ENCODE peak calls at places on chromosomes 7 and 10, in six cellular contexts. V, T, N, F, D and G are unnamed samples.

GRCh38 chr10:74968621-74969019 is 142.2 kb downstream of the KAT6B start:
- DNase-seq in T (no peak), N (no peak), D (no peak), V (no peak), F (no peak), G (no peak)

GRCh38 chr7:129298268-129298893 is 73.6 kb downstream of the AHCYL2 start:
- DNase-seq in N (peak; percentile 66), T (no peak), D (peak; percentile 51), V (no peak), F (peak; percentile 26), G (peak; percentile 43)

GRCh38 chr7:125834421-125834820 is 904.8 kb upstream of the POT1 start:
- DNase-seq in D (no peak), F (no peak), N (no peak), T (no peak), V (no peak), G (no peak)

GRCh38 chr10:49068672-49069217 is 46.6 kb downstream of the VSTM4 start:
- DNase-seq in N (no peak), T (no peak), V (no peak), F (no peak), D (no peak), G (no peak)

GRCh38 chr7:108838143-108838542 is 268.5 kb downstream of the DNAJB9 start:
- DNase-seq in N (no peak), T (no peak), F (no peak), D (no peak), V (no peak), G (peak; percentile 19)

GRCh38 chr10:88966785-88967184 is 14.2 kb upstream of the ACTA2 start:
- DNase-seq in V (no peak), F (no peak), T (no peak), N (no peak), D (peak; percentile 33), G (no peak)

GRCh38 chr10:4022473-4022872 is 237.5 kb upstream of the KLF6 start:
- DNase-seq in V (no peak), N (peak; percentile 44), T (no peak), D (no peak), F (no peak), G (peak; percentile 43)

GRCh38 chr10:74026428-74026979 is 28.6 kb downstream of the VCL start:
- DNase-seq in D (no peak), F (no peak), T (no peak), N (peak; percentile 72), V (no peak), G (no peak)

GRCh38 chr10:52758406-52758805 is 14.2 kb downstream of the MBL2 start:
- DNase-seq in V (no peak), F (no peak), T (no peak), N (no peak), D (no peak), G (no peak)

GRCh38 chr7:64180989-64181388 is 26.0 kb upstream of the ZNF735 start:
- DNase-seq in T (no peak), V (no peak), F (no peak), D (no peak), N (peak; percentile 16), G (no peak)

GRCh38 chr7:22672892-22673637 is 53.9 kb upstream of the IL6 start:
- DNase-seq in T (no peak), F (no peak), V (no peak), D (peak; percentile 46), N (no peak), G (no peak)

GRCh38 chr10:84204122-84204521 is 9.8 kb downstream of the CDHR1 start:
- DNase-seq in T (no peak), D (no peak), V (peak; percentile 67), N (no peak), F (no peak), G (no peak)

GRCh38 chr10:77563638-77564270 is 73.9 kb downstream of the KCNMA1 start:
- DNase-seq in F (no peak), V (no peak), D (no peak), N (no peak), T (no peak), G (no peak)

GRCh38 chr7:25884265-25884664 is 267.7 kb upstream of the NFE2L3 start:
- DNase-seq in T (no peak), V (no peak), F (no peak), D (no peak), N (no peak), G (no peak)

GRCh38 chr7:44634839-44635591 is 28.6 kb downstream of the OGDH start:
- DNase-seq in D (no peak), F (no peak), T (no peak), V (no peak), N (no peak), G (no peak)

GRCh38 chr7:155594961-155595366 is 48.6 kb upstream of the CNPY1 start:
- DNase-seq in F (no peak), T (peak; percentile 27), V (peak; percentile 82), N (no peak), D (no peak), G (no peak)

GRCh38 chr10:102643346-102644065 is 773 bp upstream of the TRIM8 start:
- DNase-seq in V (peak; percentile 70), N (peak; percentile 53), F (peak; percentile 65), D (peak; percentile 74), T (no peak), G (peak; percentile 87)

GRCh38 chr7:6106140-6106904 is 75.1 kb downstream of the ANKRD61 start:
- DNase-seq in T (no peak), N (peak; percentile 84), V (no peak), F (no peak), D (peak; percentile 38), G (peak; percentile 61)

GRCh38 chr10:133124357-133125211 is 35.4 kb upstream of the KNDC1 start:
- DNase-seq in N (peak; percentile 19), V (peak; percentile 78), T (no peak), F (peak; percentile 56), D (no peak), G (no peak)

GRCh38 chr7:716636-717035 is 9.9 kb upstream of the DNAAF5 start:
- DNase-seq in V (no peak), D (no peak), T (no peak), N (no peak), F (no peak), G (no peak)

GRCh38 chr10:16809074-16809718 is 8.0 kb downstream of the RSU1 start:
- DNase-seq in F (peak; percentile 35), T (no peak), V (peak; percentile 63), N (peak; percentile 61), D (peak; percentile 36), G (peak; percentile 37)

GRCh38 chr7:55036958-55037357 is 18.1 kb downstream of the EGFR start:
- DNase-seq in N (no peak), F (no peak), T (no peak), V (no peak), D (no peak), G (no peak)

GRCh38 chr10:14397069-14397468 is 66.3 kb upstream of the FRMD4A start:
- DNase-seq in F (no peak), D (peak; percentile 100), N (peak; percentile 46), T (peak; percentile 17), V (peak; percentile 45), G (peak; percentile 93)

GRCh38 chr10:119162693-119163092 is 2.8 kb downstream of the SFXN4 start:
- DNase-seq in F (no peak), T (no peak), D (no peak), N (no peak), V (no peak), G (no peak)

GRCh38 chr7:101586971-101587370 is 42.1 kb downstream of the MYL10 start:
- DNase-seq in D (no peak), T (no peak), V (no peak), N (no peak), F (no peak), G (no peak)

GRCh38 chr10:50892467-50892866 is 7.0 kb upstream of the A1CF start:
- DNase-seq in V (no peak), N (no peak), F (no peak), T (no peak), D (no peak), G (no peak)

GRCh38 chr7:140876519-140877248 is 48.0 kb downstream of the BRAF start:
- DNase-seq in F (no peak), V (no peak), T (no peak), N (peak; percentile 27), D (peak; percentile 82), G (peak; percentile 79)

GRCh38 chr7:157016352-157017041 is 6.0 kb upstream of the MNX1 start:
- DNase-seq in F (no peak), T (no peak), N (no peak), D (no peak), V (peak; percentile 62), G (no peak)

DNA sequence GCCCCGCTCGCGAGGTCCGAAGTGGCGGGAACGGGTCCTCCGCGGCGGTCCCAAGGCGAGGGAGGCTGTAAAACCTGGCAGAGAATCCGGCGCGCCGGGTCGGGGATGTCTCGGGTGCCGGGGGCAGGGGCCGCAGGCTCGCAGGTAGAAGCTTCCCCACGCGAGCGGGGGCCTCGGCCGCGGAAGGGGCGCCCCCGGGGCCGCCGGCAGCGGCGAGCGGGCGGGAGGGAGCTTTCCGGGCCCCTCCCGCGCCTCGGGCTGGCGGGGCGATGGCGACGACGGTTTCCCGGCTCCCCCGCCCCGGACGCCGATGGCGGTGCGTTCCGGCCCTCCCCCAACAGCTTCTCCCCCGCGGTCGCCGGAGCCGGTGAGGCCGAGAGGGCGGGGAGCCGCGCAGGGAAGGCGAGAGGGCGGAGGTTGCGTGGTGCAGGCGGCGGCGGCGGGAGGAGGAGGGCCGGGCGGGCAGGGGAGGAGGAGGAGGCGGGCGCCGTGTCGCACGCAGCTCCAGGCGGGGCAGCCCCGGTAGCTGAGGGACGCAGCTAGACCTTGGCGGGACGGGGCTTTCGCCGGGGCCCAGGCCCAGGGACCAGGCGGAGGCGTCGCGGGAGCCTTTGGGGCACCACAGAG is at the start of gene CUL1:
- DNase-seq in D (peak; percentile 52), T (peak; percentile 29), F (peak; percentile 74), V (peak; percentile 65), N (peak; percentile 72), G (peak; percentile 76)
- H2BK5ac ChIP-seq in D (peak within 1 kb of the TSS; percentile 89), T (peak within 1 kb of the TSS; percentile 86), F (peak within 1 kb of the TSS; percentile 97), V (peak within 1 kb of the TSS; percentile 64), N (peak within 1 kb of the TSS; percentile 97), G (peak within 1 kb of the TSS; percentile 79)

GRCh38 chr7:68401313-68401712 is 1197.0 kb upstream of the AUTS2 start:
- DNase-seq in T (no peak), N (no peak), D (no peak), F (no peak), V (no peak), G (no peak)
- H2BK120ac ChIP-seq in T (no peak overlapping the region), N (no peak overlapping the region), D (no peak overlapping the region), F (no peak overlapping the region), V (no peak overlapping the region), G (no peak overlapping the region)

GRCh38 chr7:85471740-85472139 is 284.9 kb upstream of the SEMA3D start:
- DNase-seq in F (no peak), D (peak; percentile 86), N (no peak), T (no peak), V (no peak), G (peak; percentile 94)
- H4K91ac ChIP-seq in F (no peak overlapping the region), D (no peak overlapping the region), N (no peak overlapping the region), T (no peak overlapping the region), V (no peak overlapping the region), G (no peak overlapping the region)

GRCh38 chr7:27238979-27239779 is 3.4 kb upstream of the EVX1 start:
- DNase-seq in T (no peak), N (no peak), V (peak; percentile 54), D (no peak), F (no peak), G (no peak)
- H2BK5ac ChIP-seq in T (no peak overlapping the region), N (peak overlapping the region; percentile 20), V (no peak overlapping the region), D (no peak overlapping the region), F (no peak overlapping the region), G (no peak overlapping the region)